ENCODE peak calls at places on chromosomes 6 and 20, in seven cellular contexts. E is neural progenitor cell, M is endothelial cell of umbilical vein, Z is hepatocyte, C is fibroblast of lung, Y is GM23338, X is PC-3. S is an unnamed sample.
A peak's percentile ranks its signal among the peaks of the same experiment; 100 is the strongest.

GRCh38 chr6:30615219-30615957 is 1.7 kb downstream of the PPP1R10 start:
- DNase-seq in E (peak; percentile 76), M (peak; percentile 85), Z (peak; percentile 75), C (peak; percentile 91), Y (peak; percentile 89), X (peak; percentile 65), S (peak; percentile 84)

GRCh38 chr20:35967979-35968640 is at the start of gene CNBD2:
- DNase-seq in E (no peak), M (no peak), Z (no peak), C (no peak), Y (peak; percentile 55), X (no peak), S (no peak)

GRCh38 chr6:90295854-90296345 is 743 bp downstream of the BACH2 start:
- DNase-seq in E (peak; percentile 83), M (peak; percentile 73), Z (peak; percentile 80), C (peak; percentile 79), Y (peak; percentile 69), X (peak; percentile 52), S (peak; percentile 71)

GRCh38 chr6:154937306-154938244 is 57.5 kb upstream of the TIAM2 start:
- DNase-seq in E (peak; percentile 53), M (peak; percentile 59), Z (no peak), C (peak; percentile 58), Y (peak; percentile 50), X (no peak), S (peak; percentile 56)

GRCh38 chr6:112592159-112592558 is 245.0 kb downstream of the RFPL4B start:
- DNase-seq in E (no peak), M (no peak), Z (no peak), C (peak; percentile 51), Y (no peak), X (no peak), S (peak; percentile 40)

GRCh38 chr6:130625825-130626500 is 201.2 kb upstream of the SMLR1 start:
- DNase-seq in E (no peak), M (peak; percentile 68), Z (peak; percentile 18), C (peak; percentile 76), Y (peak; percentile 16), X (peak; percentile 71), S (peak; percentile 74)

GRCh38 chr6:157760589-157761330 is 62.3 kb upstream of the SNX9 start:
- DNase-seq in E (no peak), M (peak; percentile 95), Z (no peak), C (peak; percentile 88), Y (no peak), X (peak; percentile 86), S (peak; percentile 88)

GRCh38 chr6:170152989-170153388 is 137.9 kb downstream of the DLL1 start:
- DNase-seq in E (peak; percentile 75), M (no peak), Z (peak; percentile 68), C (peak; percentile 56), Y (peak; percentile 65), X (peak; percentile 70), S (peak; percentile 45)

GRCh38 chr20:62364911-62365736 is 2.0 kb downstream of the LAMA5 start:
- DNase-seq in E (no peak), M (no peak), Z (peak; percentile 45), C (no peak), Y (no peak), X (no peak), S (no peak)

GRCh38 chr6:13573669-13574110 is 711 bp upstream of the SIRT5 start:
- DNase-seq in E (peak; percentile 50), M (peak; percentile 48), Z (peak; percentile 46), C (peak; percentile 52), Y (peak; percentile 65), X (peak; percentile 51), S (peak; percentile 34)

GRCh38 chr6:143517447-143517773 is 5.9 kb upstream of the FUCA2 start:
- DNase-seq in E (no peak), M (no peak), Z (no peak), C (no peak), Y (no peak), X (no peak), S (no peak)

GRCh38 chr6:35090734-35091133 is 50.4 kb downstream of the TCP11 start:
- DNase-seq in E (no peak), M (no peak), Z (peak; percentile 1), C (no peak), Y (no peak), X (no peak), S (no peak)

GRCh38 chr6:218153-219018 is 73.9 kb upstream of the DUSP22 start:
- DNase-seq in E (no peak), M (no peak), Z (no peak), C (no peak), Y (no peak), X (no peak), S (no peak)

GRCh38 chr6:14658909-14659561 is 541.5 kb downstream of the CD83 start:
- DNase-seq in E (no peak), M (no peak), Z (no peak), C (no peak), Y (no peak), X (peak; percentile 61), S (no peak)

GRCh38 chr6:1607557-1608221 is 2.0 kb upstream of the FOXC1 start:
- DNase-seq in E (peak; percentile 88), M (peak; percentile 11), Z (peak; percentile 28), C (no peak), Y (peak; percentile 94), X (no peak), S (no peak)

GRCh38 chr20:4063631-4064030 is 48.3 kb upstream of the RNF24 start:
- DNase-seq in E (no peak), M (no peak), Z (no peak), C (peak; percentile 79), Y (peak; percentile 48), X (no peak), S (peak; percentile 74)

GRCh38 chr6:151052021-151052646 is 186.6 kb downstream of the MTHFD1L start:
- DNase-seq in E (no peak), M (no peak), Z (no peak), C (no peak), Y (no peak), X (peak; percentile 37), S (no peak)

GRCh38 chr6:11616200-11616611 is 78.7 kb downstream of the TMEM170B start:
- DNase-seq in E (no peak), M (no peak), Z (no peak), C (peak; percentile 97), Y (no peak), X (no peak), S (peak; percentile 97)

GRCh38 chr6:133241901-133242760 is 974 bp downstream of the EYA4 start:
- DNase-seq in E (peak; percentile 68), M (peak; percentile 12), Z (peak; percentile 12), C (peak; percentile 32), Y (peak; percentile 49), X (no peak), S (peak; percentile 27)

GRCh38 chr6:167647333-167647732 is 179.4 kb upstream of the AFDN start:
- DNase-seq in E (no peak), M (peak; percentile 38), Z (no peak), C (peak; percentile 47), Y (no peak), X (peak; percentile 4), S (peak; percentile 41)

GRCh38 chr6:39092124-39092523 is 22.9 kb downstream of the SAYSD1 start:
- DNase-seq in E (peak; percentile 62), M (no peak), Z (no peak), C (no peak), Y (peak; percentile 82), X (peak; percentile 16), S (no peak)

GRCh38 chr6:43883698-43884659 is 114.0 kb downstream of the VEGFA start:
- DNase-seq in E (no peak), M (no peak), Z (no peak), C (no peak), Y (no peak), X (no peak), S (no peak)

GRCh38 chr20:22752324-22752723 is 168.0 kb upstream of the FOXA2 start:
- DNase-seq in E (no peak), M (no peak), Z (no peak), C (no peak), Y (no peak), X (no peak), S (no peak)

GRCh38 chr6:14317616-14318015 is 200.0 kb downstream of the CD83 start:
- DNase-seq in E (no peak), M (no peak), Z (no peak), C (no peak), Y (no peak), X (no peak), S (no peak)

GRCh38 chr6:88891135-88891845 is 72.1 kb downstream of the RNGTT start:
- DNase-seq in E (no peak), M (no peak), Z (no peak), C (peak; percentile 47), Y (no peak), X (peak; percentile 33), S (peak; percentile 39)

GRCh38 chr6:166588691-166589333 is 2.3 kb upstream of the RAMACL start:
- DNase-seq in E (no peak), M (no peak), Z (no peak), C (peak; percentile 85), Y (peak; percentile 54), X (no peak), S (peak; percentile 84)

GRCh38 chr20:57135875-57136274 is 130.6 kb downstream of the BMP7 start:
- DNase-seq in E (no peak), M (no peak), Z (no peak), C (no peak), Y (no peak), X (no peak), S (no peak)

GRCh38 chr6:161265975-161266374 is 7.9 kb downstream of the AGPAT4 start:
- DNase-seq in E (no peak), M (no peak), Z (no peak), C (no peak), Y (no peak), X (peak; percentile 27), S (no peak)

GRCh38 chr20:14219801-14220461 is 117.5 kb downstream of the FLRT3 start:
- DNase-seq in E (no peak), M (no peak), Z (peak; percentile 55), C (no peak), Y (peak; percentile 37), X (peak; percentile 81), S (no peak)
- H2AFZ ChIP-seq in E (no peak overlapping the region), M (no peak overlapping the region), Z (no peak overlapping the region), C (no peak overlapping the region), Y (peak overlapping the region; percentile 21), X (peak overlapping the region; percentile 59), S (no peak overlapping the region)

GRCh38 chr6:28734443-28734959 is 189.3 kb downstream of the TRIM27 start:
- DNase-seq in E (no peak), M (no peak), Z (no peak), C (no peak), Y (no peak), X (no peak), S (no peak)
- H2AFZ ChIP-seq in E (no peak overlapping the region), M (no peak overlapping the region), Z (no peak overlapping the region), C (no peak overlapping the region), Y (no peak overlapping the region), X (no peak overlapping the region), S (no peak overlapping the region)

GRCh38 chr6:74044417-74045096 is 348.6 kb downstream of the CD109 start:
- DNase-seq in E (no peak), M (no peak), Z (no peak), C (peak; percentile 18), Y (no peak), X (peak; percentile 42), S (no peak)

DNA sequence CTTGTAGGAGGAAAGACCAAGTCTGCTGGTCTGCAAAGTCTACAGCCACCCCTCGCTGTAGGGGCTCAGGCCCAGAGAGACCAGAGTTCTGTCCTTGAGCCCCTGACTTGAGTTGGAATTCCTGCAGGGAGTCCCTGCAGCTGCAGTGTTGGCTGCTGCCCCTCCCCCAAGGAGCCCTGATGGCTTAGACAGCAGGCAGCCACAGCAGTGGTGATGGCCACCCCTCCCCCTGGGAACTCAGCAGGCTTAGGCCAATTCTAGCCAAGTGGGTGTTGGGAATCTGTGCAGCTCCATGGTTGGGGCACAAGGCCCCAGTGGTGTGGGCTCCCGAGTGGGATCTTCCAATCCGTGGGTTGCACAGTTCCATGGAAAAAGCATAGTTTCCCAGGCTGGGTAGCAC is 345.4 kb downstream of the CD109 start:
- DNase-seq in E (peak; percentile 46), M (no peak), Z (no peak), C (no peak), Y (peak; percentile 51), X (no peak), S (no peak)
- H2AFZ ChIP-seq in E (peak overlapping the region; percentile 66), M (no peak overlapping the region), Z (no peak overlapping the region), C (no peak overlapping the region), Y (peak overlapping the region; percentile 76), X (no peak overlapping the region), S (no peak overlapping the region)

GRCh38 chr6:56852249-56852606 is 102.7 kb upstream of the BEND6 start:
- DNase-seq in E (no peak), M (no peak), Z (no peak), C (no peak), Y (no peak), X (peak; percentile 24), S (no peak)
- H2AFZ ChIP-seq in E (peak overlapping the region; percentile 93), M (peak overlapping the region; percentile 61), Z (peak overlapping the region; percentile 83), C (no peak overlapping the region), Y (peak overlapping the region; percentile 15), X (peak overlapping the region; percentile 67), S (peak overlapping the region; percentile 1)